ENCODE peak calls at places on chromosomes 3 and 15, in eight cellular contexts. D is SJSA1; M is germinal center; N is NCI-H82; B is pancreas; O is central memory CD8-positive, alpha-beta T cell; G is AG08395; V is activated naive CD4-positive, alpha-beta T cell treated with anti-CD3 and anti-CD28 coated beads, Interleukin-2, amount 10 ng/mL, durations not matched to agents 7 days and 5 days. W is an unnamed sample.

GRCh38 chr15:56754993-56755392 is 21.7 kb upstream of the ZNF280D start:
- DNase-seq in D (no peak), O (no peak), N (no peak), M (no peak), V (no peak), B (no peak), G (no peak), W (no peak)

GRCh38 chr3:122915300-122916055 is 112.1 kb downstream of the SEMA5B start:
- DNase-seq in O (no peak), G (no peak), N (no peak), M (no peak), B (no peak), D (no peak), V (no peak), W (no peak)

GRCh38 chr3:13301295-13301987 is 118.7 kb downstream of the NUP210 start:
- DNase-seq in M (no peak), B (peak; percentile 45), G (peak; percentile 77), O (no peak), D (no peak), V (no peak), N (no peak), W (no peak)

GRCh38 chr15:66959066-66959465 is 106.3 kb upstream of the SMAD3 start:
- DNase-seq in G (no peak), B (no peak), O (no peak), D (no peak), V (no peak), M (no peak), N (no peak), W (no peak)

GRCh38 chr3:45664558-45664957 is 24.6 kb upstream of the SACM1L start:
- DNase-seq in O (peak; percentile 79), M (peak; percentile 54), V (peak; percentile 83), N (no peak), B (no peak), D (no peak), G (no peak), W (no peak)

GRCh38 chr3:67790043-67790442 is 135.6 kb upstream of the SUCLG2 start:
- DNase-seq in B (peak; percentile 49), V (peak; percentile 71), M (peak; percentile 56), O (peak; percentile 39), D (no peak), N (peak; percentile 57), G (peak; percentile 60), W (peak; percentile 46)

GRCh38 chr3:11499144-11499543 is 144.6 kb downstream of the VGLL4 start:
- DNase-seq in N (no peak), O (no peak), V (no peak), B (no peak), M (no peak), D (no peak), G (peak; percentile 82), W (peak; percentile 91)

GRCh38 chr3:194675680-194676079 is 3.7 kb upstream of the LSG1 start:
- DNase-seq in N (no peak), V (no peak), O (no peak), D (no peak), G (no peak), B (no peak), M (no peak), W (no peak)

GRCh38 chr15:41554401-41554800 is 4.6 kb upstream of the TYRO3 start:
- DNase-seq in M (no peak), G (no peak), B (no peak), V (no peak), N (no peak), D (no peak), O (no peak), W (no peak)

GRCh38 chr3:149291178-149291577 is 42.3 kb downstream of the TM4SF18 start:
- DNase-seq in B (no peak), M (peak; percentile 34), N (peak; percentile 56), G (no peak), O (no peak), D (no peak), V (no peak), W (no peak)

GRCh38 chr3:123447749-123448502 is 964 bp downstream of the ADCY5 start:
- DNase-seq in V (peak; percentile 57), B (peak; percentile 76), G (peak; percentile 17), N (peak; percentile 75), D (no peak), M (peak; percentile 73), O (peak; percentile 38), W (no peak)

W was measured in HS-27A.